ENCODE peak calls at places on chromosomes 7 and 10, in four cellular contexts. One of them, this sample, is unnamed.

GRCh38 chr7:128021361-128021760 is 9.9 kb downstream of the LRRC4 start:
- DNase-seq in IMR-90: peak
- DNase-seq in H1: no peak
- DNase-seq in T-cell: no peak
- DNase-seq in this sample: no peak

GRCh38 chr10:96673318-96674099 is 46.8 kb downstream of the PIK3AP1 start:
- DNase-seq in H1: no peak
- DNase-seq in T-cell: no peak
- DNase-seq in IMR-90: peak
- DNase-seq in this sample: no peak

GRCh38 chr10:118698421-118698820 is 56.3 kb downstream of the CACUL1 start:
- DNase-seq in IMR-90: peak
- DNase-seq in T-cell: peak
- DNase-seq in H1: no peak
- DNase-seq in this sample: no peak

GRCh38 chr10:89516149-89516832 is 19.1 kb downstream of the SLC16A12 start:
- DNase-seq in H1: no peak
- DNase-seq in IMR-90: peak
- DNase-seq in T-cell: no peak
- DNase-seq in this sample: no peak

GRCh38 chr10:52318822-52319464 is 4.9 kb downstream of the DKK1 start:
- DNase-seq in T-cell: no peak
- DNase-seq in H1: no peak
- DNase-seq in IMR-90: peak
- DNase-seq in this sample: peak

GRCh38 chr10:123301077-123301875 is 147.1 kb downstream of the BUB3 start:
- DNase-seq in H1: no peak
- DNase-seq in T-cell: no peak
- DNase-seq in IMR-90: no peak
- DNase-seq in this sample: no peak

GRCh38 chr7:4965295-4966022 is 6.5 kb upstream of the MMD2 start:
- DNase-seq in T-cell: no peak
- DNase-seq in H1: no peak
- DNase-seq in IMR-90: no peak
- DNase-seq in this sample: no peak

GRCh38 chr7:38335123-38335489 is 61.7 kb upstream of the TARP start:
- DNase-seq in H1: no peak
- DNase-seq in IMR-90: no peak
- DNase-seq in T-cell: no peak
- DNase-seq in this sample: no peak

GRCh38 chr7:32273297-32273696 is 203.1 kb upstream of the PDE1C start:
- DNase-seq in H1: no peak
- DNase-seq in T-cell: no peak
- DNase-seq in IMR-90: no peak
- DNase-seq in this sample: no peak

This sample was measured in AG09319.